ENCODE peak calls at places on chromosome 18, in nine cellular contexts. One of them, this sample, is unnamed.

GRCh38 chr18:34697233-34697632 is 12.9 kb upstream of the DTNA start:
- DNase-seq in osteoblast: no peak
- DNase-seq in cardiac fibroblast: no peak
- DNase-seq in heart right ventricle: no peak
- DNase-seq in A549: no peak
- DNase-seq in psoas muscle: no peak
- DNase-seq in right atrium auricular region: no peak
- DNase-seq in IMR-90: no peak
- DNase-seq in fibroblast of lung: peak; percentile 42
- DNase-seq in this sample: no peak

GRCh38 chr18:40415821-40416220 is 1539.2 kb upstream of the PIK3C3 start:
- DNase-seq in right atrium auricular region: no peak
- DNase-seq in psoas muscle: no peak
- DNase-seq in fibroblast of lung: no peak
- DNase-seq in A549: no peak
- DNase-seq in cardiac fibroblast: no peak
- DNase-seq in osteoblast: no peak
- DNase-seq in IMR-90: no peak
- DNase-seq in heart right ventricle: no peak
- DNase-seq in this sample: no peak

GRCh38 chr18:31723998-31724711 is 36.5 kb downstream of the SLC25A52 start:
- DNase-seq in psoas muscle: peak; percentile 37
- DNase-seq in A549: no peak
- DNase-seq in right atrium auricular region: peak; percentile 60
- DNase-seq in osteoblast: peak; percentile 78
- DNase-seq in IMR-90: no peak
- DNase-seq in fibroblast of lung: peak; percentile 14
- DNase-seq in heart right ventricle: peak; percentile 43
- DNase-seq in cardiac fibroblast: peak; percentile 19
- DNase-seq in this sample: peak; percentile 53

GRCh38 chr18:58100154-58100553 is 56.1 kb downstream of the NEDD4L start:
- DNase-seq in fibroblast of lung: no peak
- DNase-seq in osteoblast: no peak
- DNase-seq in A549: no peak
- DNase-seq in IMR-90: no peak
- DNase-seq in psoas muscle: no peak
- DNase-seq in right atrium auricular region: no peak
- DNase-seq in cardiac fibroblast: no peak
- DNase-seq in heart right ventricle: no peak
- DNase-seq in this sample: no peak

GRCh38 chr18:11115268-11115667 is 34.1 kb downstream of the PIEZO2 start:
- DNase-seq in psoas muscle: no peak
- DNase-seq in osteoblast: no peak
- DNase-seq in IMR-90: peak; percentile 84
- DNase-seq in right atrium auricular region: no peak
- DNase-seq in heart right ventricle: no peak
- DNase-seq in A549: no peak
- DNase-seq in cardiac fibroblast: peak; percentile 51
- DNase-seq in fibroblast of lung: peak; percentile 37
- DNase-seq in this sample: no peak

GRCh38 chr18:38923136-38923535 is 1357.5 kb upstream of the CELF4 start:
- DNase-seq in cardiac fibroblast: no peak
- DNase-seq in psoas muscle: no peak
- DNase-seq in A549: no peak
- DNase-seq in right atrium auricular region: no peak
- DNase-seq in fibroblast of lung: no peak
- DNase-seq in osteoblast: no peak
- DNase-seq in IMR-90: no peak
- DNase-seq in heart right ventricle: no peak
- DNase-seq in this sample: no peak

GRCh38 chr18:56267334-56267733 is 371.1 kb downstream of the TXNL1 start:
- DNase-seq in psoas muscle: no peak
- DNase-seq in heart right ventricle: peak; percentile 25
- DNase-seq in osteoblast: no peak
- DNase-seq in cardiac fibroblast: no peak
- DNase-seq in fibroblast of lung: no peak
- DNase-seq in A549: no peak
- DNase-seq in right atrium auricular region: no peak
- DNase-seq in IMR-90: no peak
- DNase-seq in this sample: no peak

GRCh38 chr18:31596081-31596872 is 4.6 kb downstream of the TTR start:
- DNase-seq in A549: no peak
- DNase-seq in cardiac fibroblast: no peak
- DNase-seq in osteoblast: peak; percentile 54
- DNase-seq in IMR-90: no peak
- DNase-seq in right atrium auricular region: no peak
- DNase-seq in fibroblast of lung: peak; percentile 53
- DNase-seq in heart right ventricle: no peak
- DNase-seq in psoas muscle: no peak
- DNase-seq in this sample: no peak

GRCh38 chr18:27014841-27015240 is 149.3 kb upstream of the AQP4 start:
- DNase-seq in IMR-90: no peak
- DNase-seq in heart right ventricle: no peak
- DNase-seq in A549: no peak
- DNase-seq in osteoblast: no peak
- DNase-seq in psoas muscle: no peak
- DNase-seq in fibroblast of lung: no peak
- DNase-seq in right atrium auricular region: no peak
- DNase-seq in cardiac fibroblast: no peak
- DNase-seq in this sample: no peak

GRCh38 chr18:27017901-27018500 is 152.5 kb upstream of the AQP4 start:
- DNase-seq in A549: peak; percentile 5
- DNase-seq in psoas muscle: no peak
- DNase-seq in heart right ventricle: no peak
- DNase-seq in osteoblast: no peak
- DNase-seq in fibroblast of lung: no peak
- DNase-seq in cardiac fibroblast: peak; percentile 4
- DNase-seq in IMR-90: no peak
- DNase-seq in right atrium auricular region: no peak
- DNase-seq in this sample: no peak
- TF ChIP-seq CTCF in A549: peak; percentile 51
- TF ChIP-seq CTCF in psoas muscle: peak; percentile 59
- TF ChIP-seq CTCF in heart right ventricle: peak; percentile 70
- TF ChIP-seq CTCF in osteoblast: no peak
- TF ChIP-seq CTCF in fibroblast of lung: peak; percentile 16
- TF ChIP-seq CTCF in cardiac fibroblast: peak; percentile 26
- TF ChIP-seq CTCF in IMR-90: peak; percentile 30
- TF ChIP-seq CTCF in right atrium auricular region: peak; percentile 72
- TF ChIP-seq CTCF in this sample: peak; percentile 31

GRCh38 chr18:79355433-79356335 is 40.0 kb upstream of the NFATC1 start:
- DNase-seq in cardiac fibroblast: no peak
- DNase-seq in fibroblast of lung: no peak
- DNase-seq in A549: no peak
- DNase-seq in osteoblast: no peak
- DNase-seq in right atrium auricular region: no peak
- DNase-seq in IMR-90: no peak
- DNase-seq in psoas muscle: no peak
- DNase-seq in heart right ventricle: no peak
- DNase-seq in this sample: no peak

GRCh38 chr18:79354350-79354749 is 41.4 kb upstream of the NFATC1 start:
- DNase-seq in psoas muscle: no peak
- DNase-seq in fibroblast of lung: no peak
- DNase-seq in heart right ventricle: no peak
- DNase-seq in right atrium auricular region: no peak
- DNase-seq in A549: no peak
- DNase-seq in osteoblast: no peak
- DNase-seq in cardiac fibroblast: no peak
- DNase-seq in IMR-90: no peak
- DNase-seq in this sample: no peak

GRCh38 chr18:79352432-79352831 is 43.3 kb upstream of the NFATC1 start:
- DNase-seq in A549: no peak
- DNase-seq in osteoblast: no peak
- DNase-seq in IMR-90: no peak
- DNase-seq in psoas muscle: no peak
- DNase-seq in right atrium auricular region: no peak
- DNase-seq in heart right ventricle: no peak
- DNase-seq in cardiac fibroblast: no peak
- DNase-seq in fibroblast of lung: no peak
- DNase-seq in this sample: no peak

GRCh38 chr18:79353238-79353637 is 42.5 kb upstream of the NFATC1 start:
- DNase-seq in A549: peak; percentile 7
- DNase-seq in heart right ventricle: no peak
- DNase-seq in psoas muscle: no peak
- DNase-seq in cardiac fibroblast: no peak
- DNase-seq in fibroblast of lung: no peak
- DNase-seq in right atrium auricular region: no peak
- DNase-seq in osteoblast: no peak
- DNase-seq in IMR-90: peak; percentile 20
- DNase-seq in this sample: no peak

GRCh38 chr18:79356435-79356834 is 39.3 kb upstream of the NFATC1 start:
- DNase-seq in heart right ventricle: no peak
- DNase-seq in right atrium auricular region: no peak
- DNase-seq in osteoblast: no peak
- DNase-seq in fibroblast of lung: no peak
- DNase-seq in IMR-90: no peak
- DNase-seq in A549: no peak
- DNase-seq in cardiac fibroblast: no peak
- DNase-seq in psoas muscle: no peak
- DNase-seq in this sample: no peak
- H3K4me3 ChIP-seq in heart right ventricle: no peak overlapping the region
- H3K4me3 ChIP-seq in right atrium auricular region: no peak overlapping the region
- H3K4me3 ChIP-seq in osteoblast: no peak overlapping the region
- H3K4me3 ChIP-seq in fibroblast of lung: no peak overlapping the region
- H3K4me3 ChIP-seq in IMR-90: no peak overlapping the region
- H3K4me3 ChIP-seq in A549: no peak overlapping the region
- H3K4me3 ChIP-seq in cardiac fibroblast: no peak overlapping the region
- H3K4me3 ChIP-seq in psoas muscle: no peak overlapping the region
- H3K4me3 ChIP-seq in this sample: no peak overlapping the region

DNA sequence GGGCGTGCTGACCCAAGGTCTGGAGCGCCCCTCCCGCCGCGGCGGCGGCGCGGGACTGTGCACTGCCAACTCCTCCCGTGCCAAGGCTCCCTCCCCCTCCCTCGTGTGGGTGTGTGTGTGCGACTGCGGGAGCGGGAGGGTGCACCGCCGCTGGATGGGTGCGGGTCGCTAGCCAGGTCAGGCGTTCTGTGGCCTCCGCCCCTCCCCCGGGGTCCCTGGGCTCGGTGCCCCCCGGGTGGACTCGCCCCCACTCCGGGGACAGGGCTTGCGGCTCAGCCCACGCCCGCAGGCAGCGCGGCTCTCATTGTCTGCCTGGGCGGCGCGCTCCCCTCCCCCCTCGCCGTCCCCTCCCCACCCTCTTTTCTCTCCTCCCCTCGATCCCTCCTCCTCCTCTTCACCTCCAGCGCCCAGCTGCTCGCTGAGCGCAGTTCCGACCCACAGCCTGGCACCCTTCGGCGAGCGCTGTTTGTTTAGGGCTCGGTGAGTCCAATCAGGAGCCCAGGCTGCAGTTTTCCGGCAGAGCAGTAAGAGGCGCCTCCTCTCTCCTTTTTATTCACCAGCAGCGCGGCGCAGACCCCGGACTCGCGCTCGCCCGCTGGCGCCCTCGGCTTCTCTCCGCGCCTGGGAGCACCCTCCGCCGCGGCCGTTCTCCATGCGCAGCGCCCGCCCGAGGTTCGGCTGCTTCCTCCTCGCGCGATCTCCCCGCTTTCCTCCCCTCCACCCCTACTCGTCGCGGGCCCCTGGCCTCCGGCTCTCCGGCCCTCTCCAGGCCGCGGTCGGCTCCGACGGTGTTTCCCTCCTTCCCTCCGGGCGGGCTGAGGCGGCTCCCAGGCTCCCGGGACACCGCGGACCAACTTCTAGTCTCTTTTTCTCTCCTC is at the start of gene GATA6:
- DNase-seq in osteoblast: peak; percentile 99
- DNase-seq in A549: peak; percentile 75
- DNase-seq in fibroblast of lung: peak; percentile 94
- DNase-seq in right atrium auricular region: peak; percentile 97
- DNase-seq in heart right ventricle: peak; percentile 89
- DNase-seq in psoas muscle: peak; percentile 75
- DNase-seq in IMR-90: peak; percentile 91
- DNase-seq in cardiac fibroblast: peak; percentile 99
- DNase-seq in this sample: peak; percentile 94
- TF ChIP-seq CTCF in osteoblast: peak; percentile 30
- TF ChIP-seq CTCF in A549: peak; percentile 38
- TF ChIP-seq CTCF in fibroblast of lung: peak; percentile 57
- TF ChIP-seq CTCF in right atrium auricular region: peak; percentile 64
- TF ChIP-seq CTCF in heart right ventricle: peak; percentile 68
- TF ChIP-seq CTCF in psoas muscle: peak; percentile 31
- TF ChIP-seq CTCF in IMR-90: peak; percentile 65
- TF ChIP-seq CTCF in cardiac fibroblast: peak; percentile 55
- TF ChIP-seq CTCF in this sample: peak; percentile 50

DNA sequence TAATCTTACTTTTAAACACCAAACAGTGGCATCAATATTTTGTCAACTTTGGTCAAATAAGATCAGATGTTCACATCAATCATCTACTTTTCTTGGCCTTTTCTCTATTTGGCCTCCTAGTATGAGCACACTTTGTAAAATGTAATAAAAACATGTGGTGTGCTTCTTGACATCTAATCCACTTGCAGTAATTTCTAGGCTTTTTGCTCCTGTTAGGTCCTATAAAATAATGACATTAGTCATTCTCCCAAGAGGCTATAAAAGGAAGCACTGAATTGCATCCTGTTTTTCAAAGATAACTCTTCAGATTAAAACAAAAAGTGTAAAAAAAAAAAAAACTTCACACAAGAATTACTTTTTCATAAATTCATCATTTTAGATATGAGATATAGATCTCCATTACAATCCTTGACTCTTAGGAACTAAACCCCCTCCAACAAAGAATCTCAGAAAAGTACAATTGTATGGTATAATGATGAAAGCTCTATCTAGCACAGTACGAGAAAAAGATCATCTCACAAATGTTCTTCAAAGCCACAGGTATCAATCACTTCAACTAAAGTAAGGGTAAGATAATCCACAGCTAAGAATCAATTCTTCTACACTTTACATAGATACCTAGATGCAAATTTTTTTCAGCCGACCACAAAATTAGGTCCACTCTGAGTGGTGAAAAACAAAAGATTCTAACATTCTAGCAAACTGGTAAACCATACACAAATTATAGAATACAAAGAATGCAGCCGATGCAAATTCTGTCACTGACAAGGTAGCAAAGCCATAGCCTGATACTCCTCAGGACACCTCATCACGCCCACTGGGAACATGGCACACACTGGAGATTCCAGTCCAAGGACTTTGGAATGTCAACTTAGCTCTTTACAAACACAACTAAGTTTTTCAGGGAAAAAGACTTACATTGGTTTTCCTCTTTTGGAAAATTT is 2.7 kb downstream of the BCL2 start:
- DNase-seq in psoas muscle: no peak
- DNase-seq in cardiac fibroblast: no peak
- DNase-seq in osteoblast: no peak
- DNase-seq in heart right ventricle: no peak
- DNase-seq in fibroblast of lung: no peak
- DNase-seq in A549: no peak
- DNase-seq in right atrium auricular region: no peak
- DNase-seq in IMR-90: no peak
- DNase-seq in this sample: no peak
- H3K4me3 ChIP-seq in psoas muscle: peak overlapping the region; percentile 71
- H3K4me3 ChIP-seq in cardiac fibroblast: no peak overlapping the region
- H3K4me3 ChIP-seq in osteoblast: no peak overlapping the region
- H3K4me3 ChIP-seq in heart right ventricle: peak overlapping the region; percentile 91
- H3K4me3 ChIP-seq in fibroblast of lung: no peak overlapping the region
- H3K4me3 ChIP-seq in A549: no peak overlapping the region
- H3K4me3 ChIP-seq in right atrium auricular region: peak overlapping the region; percentile 74
- H3K4me3 ChIP-seq in IMR-90: no peak overlapping the region
- H3K4me3 ChIP-seq in this sample: peak overlapping the region; percentile 73

This sample was measured in lower lobe of right lung.